ENCODE peak calls at places on chromosomes 6 and 20, in five cellular contexts. W is epithelial cell of prostate, T is WTC11, N is fibroblast of pulmonary artery, R is IMR-90. E is an unnamed sample.
A peak's percentile ranks its signal among the peaks of the same experiment; 100 is the strongest.

GRCh38 chr20:4781637-4782349 is 60.1 kb downstream of the PRND start:
- DNase-seq in R (no peak), T (no peak), N (no peak), W (no peak), E (no peak)

GRCh38 chr6:150301871-150302800 is 66.7 kb upstream of the IYD start:
- DNase-seq in W (peak; percentile 70), R (peak; percentile 58), N (peak; percentile 57), T (no peak), E (peak; percentile 30)

GRCh38 chr6:75747985-75748742 is 875 bp upstream of the MYO6 start:
- DNase-seq in N (no peak), T (no peak), W (no peak), R (no peak), E (no peak)

GRCh38 chr6:93779086-93779858 is 359.9 kb upstream of the EPHA7 start:
- DNase-seq in N (peak; percentile 66), W (no peak), R (no peak), T (peak; percentile 16), E (peak; percentile 28)

GRCh38 chr6:13390658-13391057 is 62.3 kb upstream of the TBC1D7 start:
- DNase-seq in W (no peak), R (no peak), T (no peak), N (no peak), E (peak; percentile 56)

GRCh38 chr20:11814276-11814675 is 103.4 kb upstream of the BTBD3 start:
- DNase-seq in N (peak; percentile 18), R (peak; percentile 91), T (no peak), W (no peak), E (peak; percentile 59)

GRCh38 chr6:32194825-32195651 is 2.6 kb upstream of the GPSM3 start:
- DNase-seq in W (no peak), N (peak; percentile 77), T (no peak), R (peak; percentile 62), E (peak; percentile 70)

GRCh38 chr6:3899970-3900439 is 50.8 kb downstream of the FAM50B start:
- DNase-seq in T (no peak), N (no peak), W (peak; percentile 66), R (no peak), E (no peak)

GRCh38 chr20:5918856-5919633 is 31.3 kb downstream of the TRMT6 start:
- DNase-seq in N (peak; percentile 71), R (peak; percentile 44), W (peak; percentile 73), T (no peak), E (peak; percentile 51)

GRCh38 chr6:139187489-139187888 is 52.6 kb downstream of the HECA start:
- DNase-seq in T (no peak), N (no peak), R (no peak), W (no peak), E (no peak)

GRCh38 chr20:38141889-38142494 is 23.1 kb downstream of the TGM2 start:
- DNase-seq in T (no peak), W (no peak), R (no peak), N (no peak), E (no peak)

GRCh38 chr6:36848658-36849441 is 9.6 kb upstream of the CPNE5 start:
- DNase-seq in T (peak; percentile 74), W (no peak), R (no peak), N (peak; percentile 20), E (peak; percentile 20)

GRCh38 chr6:37041521-37041920 is 36.1 kb downstream of the FGD2 start:
- DNase-seq in N (no peak), T (no peak), R (no peak), W (no peak), E (no peak)

GRCh38 chr6:130752292-130752691 is 74.9 kb upstream of the SMLR1 start:
- DNase-seq in T (no peak), W (no peak), R (no peak), N (peak; percentile 13), E (peak; percentile 69)

GRCh38 chr6:167733740-167734661 is 92.7 kb upstream of the AFDN start:
- DNase-seq in N (peak; percentile 94), W (no peak), T (no peak), R (no peak), E (no peak)

GRCh38 chr6:48541669-48542068 is 430.7 kb upstream of the PTCHD4 start:
- DNase-seq in N (no peak), R (no peak), W (no peak), T (no peak), E (peak; percentile 27)

GRCh38 chr6:71015392-71015791 is 58.5 kb upstream of the B3GAT2 start:
- DNase-seq in R (no peak), T (no peak), N (no peak), W (no peak), E (no peak)

GRCh38 chr20:64067733-64068307 is 4.8 kb downstream of the TCEA2 start:
- DNase-seq in N (no peak), W (no peak), T (no peak), R (no peak), E (no peak)

GRCh38 chr20:57457243-57457761 is 66.1 kb downstream of the RBM38 start:
- DNase-seq in W (no peak), N (no peak), T (no peak), R (no peak), E (no peak)

GRCh38 chr6:129539032-129539431 is 170.9 kb downstream of the ARHGAP18 start:
- DNase-seq in W (no peak), R (no peak), N (no peak), T (no peak), E (no peak)

GRCh38 chr6:32196682-32197616 is 4.5 kb upstream of the GPSM3 start:
- DNase-seq in T (no peak), R (peak; percentile 12), N (peak; percentile 38), W (no peak), E (peak; percentile 21)

GRCh38 chr6:168180548-168181011 is 101.6 kb upstream of the FRMD1 start:
- DNase-seq in W (no peak), T (no peak), N (no peak), R (no peak), E (no peak)